ENCODE peak calls at places on chromosomes 4 and X, in four cellular contexts. Q, J, K and A are unnamed samples.

GRCh38 chr4:1010522-1011021 is 854 bp upstream of the FGFRL1 start:
- DNase-seq in K (peak), J (peak), Q (peak), A (peak)

GRCh38 chr4:154551872-154552686 is 1.9 kb upstream of the PLRG1 start:
- DNase-seq in J (peak), Q (peak), K (peak), A (peak)

GRCh38 chrX:65706041-65706828 is 38.8 kb downstream of the MSN start:
- DNase-seq in Q (peak), J (peak), K (peak), A (no peak)

GRCh38 chr4:7763788-7764187 is 175.9 kb downstream of the AFAP1 start:
- DNase-seq in J (no peak), K (no peak), Q (peak), A (no peak)

GRCh38 chr4:135144498-135144897 is 942.9 kb upstream of the PABPC4L start:
- DNase-seq in Q (no peak), K (no peak), J (no peak), A (no peak)

GRCh38 chr4:4599886-4600285 is 58.0 kb upstream of the STX18 start:
- DNase-seq in K (no peak), J (no peak), Q (no peak), A (no peak)

GRCh38 chrX:29090811-29091210 is 503.6 kb downstream of the IL1RAPL1 start:
- DNase-seq in Q (peak), J (no peak), K (no peak), A (no peak)

GRCh38 chr4:106142616-106143015 is 173.4 kb downstream of the TBCK start:
- DNase-seq in Q (no peak), J (no peak), K (no peak), A (no peak)

GRCh38 chr4:81628489-81628888 is 156.8 kb upstream of the RASGEF1B start:
- DNase-seq in K (no peak), Q (no peak), J (no peak), A (no peak)

GRCh38 chr4:150385606-150386005 is 196.3 kb upstream of the MAB21L2 start:
- DNase-seq in Q (peak), J (peak), K (peak), A (no peak)

GRCh38 chr4:186823989-186824388 is 100.3 kb upstream of the FAT1 start:
- DNase-seq in K (no peak), J (no peak), Q (peak), A (no peak)

GRCh38 chr4:152304220-152304619 is 231.7 kb downstream of the FBXW7 start:
- DNase-seq in Q (no peak), K (peak), J (no peak), A (no peak)

GRCh38 chr4:88818650-88819470 is 121.2 kb upstream of the NAP1L5 start:
- DNase-seq in K (peak), J (peak), Q (peak), A (peak)

GRCh38 chr4:172858731-172859230 is 309.8 kb upstream of the GALNT7 start:
- DNase-seq in K (no peak), J (no peak), Q (peak), A (no peak)

GRCh38 chr4:85741421-85741820 is 266.5 kb downstream of the ARHGAP24 start:
- DNase-seq in J (no peak), K (no peak), Q (no peak), A (no peak)

GRCh38 chrX:72621619-72622485 is 49.2 kb upstream of the HDAC8 start:
- DNase-seq in Q (peak), K (no peak), J (no peak), A (no peak)

GRCh38 chrX:135384161-135384836 is 37.4 kb upstream of the SMIM10L2A start:
- DNase-seq in K (no peak), Q (no peak), J (no peak), A (no peak)

GRCh38 chr4:47486306-47486705 is 1.2 kb downstream of the ATP10D start:
- DNase-seq in Q (peak), K (no peak), J (no peak), A (no peak)

GRCh38 chr4:47483722-47484121 is 1.4 kb upstream of the ATP10D start:
- DNase-seq in Q (no peak), K (no peak), J (no peak), A (no peak)

GRCh38 chr4:47482326-47482725 is 2.7 kb upstream of the ATP10D start:
- DNase-seq in J (no peak), K (no peak), Q (peak), A (no peak)

GRCh38 chr4:47485047-47485692 is at the start of gene ATP10D:
- DNase-seq in K (peak), Q (peak), J (peak), A (peak)

GRCh38 chr4:47484169-47484568 is 906 bp upstream of the ATP10D start:
- DNase-seq in J (no peak), Q (no peak), K (no peak), A (no peak)
- TF ChIP-seq CTCF in J (no peak), Q (no peak), K (no peak), A (no peak)

GRCh38 chr4:176102414-176102813 is 36.8 kb downstream of the WDR17 start:
- DNase-seq in Q (no peak), J (no peak), K (no peak), A (no peak)

GRCh38 chr4:176099314-176099713 is 33.7 kb downstream of the WDR17 start:
- DNase-seq in Q (peak), J (no peak), K (no peak), A (no peak)
- TF ChIP-seq CTCF in Q (peak), J (no peak), K (peak), A (peak)

GRCh38 chrX:24693453-24694202 is at the start of gene POLA1:
- DNase-seq in K (peak), Q (peak), J (peak), A (peak)
- TF ChIP-seq CTCF in K (no peak), Q (peak), J (peak), A (no peak)

GRCh38 chrX:14712096-14712495 is 160.8 kb downstream of the FANCB start:
- DNase-seq in K (no peak), J (no peak), Q (peak), A (no peak)
- TF ChIP-seq CTCF in K (no peak), J (no peak), Q (no peak), A (no peak)

GRCh38 chr4:93788712-93789111 is 39.8 kb upstream of the ATOH1 start:
- DNase-seq in J (no peak), K (no peak), Q (peak), A (no peak)
- TF ChIP-seq CTCF in J (no peak), K (peak), Q (peak), A (peak)

DNA sequence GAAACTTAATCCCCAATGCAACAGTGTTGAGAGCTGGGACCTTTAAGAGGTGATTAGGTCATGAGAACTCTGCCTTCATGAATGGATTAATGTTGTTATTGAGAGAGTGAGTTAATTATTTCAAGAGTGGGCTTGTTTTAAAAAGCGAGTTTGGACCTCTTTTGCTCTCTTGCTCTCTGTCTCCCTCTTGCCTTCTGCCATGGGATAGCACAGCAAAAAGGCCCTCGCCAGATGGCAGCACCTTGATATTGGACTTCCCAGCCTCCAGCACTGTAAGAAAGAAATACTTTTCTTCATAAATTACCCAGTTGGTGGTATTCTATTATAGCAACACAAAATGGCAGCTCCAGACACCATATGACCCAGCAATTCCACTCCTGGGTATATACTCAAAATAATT is 7.0 kb upstream of the ATP6AP2 start:
- DNase-seq in J (no peak), K (peak), Q (peak), A (peak)
- TF ChIP-seq CTCF in J (peak), K (peak), Q (peak), A (peak)